ENCODE peak calls at places on chromosomes 6 and 20, in four cellular contexts. J, T, E and K are unnamed samples.

GRCh38 chr6:132333639-132334516 is 67.4 kb downstream of the MOXD1 start:
- DNase-seq in J (peak), T (peak), E (peak), K (peak)

GRCh38 chr6:11146117-11146826 is 34.7 kb upstream of the ERVFRD-1 start:
- DNase-seq in J (no peak), T (no peak), E (no peak), K (no peak)

GRCh38 chr20:31515072-31515774 is 981 bp downstream of the HM13 start:
- DNase-seq in J (no peak), T (no peak), E (no peak), K (no peak)

GRCh38 chr6:42375007-42375635 is 76.6 kb downstream of the TRERF1 start:
- DNase-seq in J (no peak), T (no peak), E (no peak), K (no peak)

GRCh38 chr6:108715832-108716231 is 132.4 kb upstream of the ARMC2 start:
- DNase-seq in J (no peak), T (no peak), E (no peak), K (no peak)

GRCh38 chr6:125267806-125268523 is 33.8 kb downstream of the HDDC2 start:
- DNase-seq in J (no peak), T (no peak), E (no peak), K (no peak)

GRCh38 chr6:111845441-111845871 is 27.8 kb downstream of the FYN start:
- DNase-seq in J (no peak), T (no peak), E (no peak), K (no peak)

GRCh38 chr6:2072450-2072849 is 173.0 kb downstream of the GMDS start:
- DNase-seq in J (peak), T (no peak), E (no peak), K (peak)

GRCh38 chr6:40550096-40550731 is 37.0 kb downstream of the LRFN2 start:
- DNase-seq in J (peak), T (peak), E (peak), K (peak)

GRCh38 chr6:155818698-155819097 is 363.1 kb upstream of the NOX3 start:
- DNase-seq in J (no peak), T (no peak), E (no peak), K (no peak)

GRCh38 chr6:225121-225721 is 67.1 kb upstream of the DUSP22 start:
- DNase-seq in J (no peak), T (no peak), E (no peak), K (no peak)

DNA sequence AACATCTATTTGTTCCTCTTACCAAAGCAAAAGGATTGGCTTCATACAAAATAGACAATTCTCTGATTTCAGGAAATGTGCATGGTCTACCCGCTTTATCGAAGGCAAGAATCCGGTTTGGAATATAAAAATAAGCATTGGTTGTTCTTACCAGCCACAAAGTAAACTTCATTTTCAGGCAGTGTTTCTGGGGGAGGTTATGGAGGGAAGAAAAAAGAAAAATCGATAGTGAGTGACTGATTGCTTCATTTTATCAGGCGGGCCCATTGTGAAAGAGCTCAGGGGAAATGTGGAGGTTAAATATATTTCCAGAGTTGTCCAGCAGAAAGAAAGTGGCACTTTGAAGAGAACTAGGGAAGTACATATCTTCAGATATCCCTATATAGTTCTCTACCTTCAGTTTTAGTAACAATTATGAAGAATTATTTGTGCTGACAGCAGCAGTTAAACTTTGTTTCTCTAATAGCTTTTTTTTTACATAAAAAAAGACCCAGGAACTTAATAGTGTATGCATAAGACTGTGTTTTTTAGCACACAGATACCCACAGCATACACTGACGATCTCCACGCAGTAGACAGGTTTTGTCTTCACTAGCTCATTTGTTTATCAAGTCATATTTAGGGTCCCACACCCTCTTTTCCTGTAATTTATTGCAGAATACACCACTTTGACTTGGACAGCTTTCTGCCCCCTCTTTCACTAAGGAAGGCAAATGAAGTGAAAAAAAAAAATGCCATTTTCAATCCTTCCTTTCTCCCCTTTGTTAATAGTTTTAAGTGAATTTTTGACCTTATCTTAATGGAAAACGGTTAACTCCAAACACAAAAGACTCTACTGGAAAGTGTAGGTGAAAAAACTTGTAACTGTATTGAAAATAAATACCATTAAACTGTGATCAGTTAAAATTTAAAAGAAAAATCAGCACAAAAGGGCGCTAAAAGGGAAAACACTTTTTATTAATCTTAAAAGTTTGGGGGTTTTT is 2.9 kb downstream of the POU3F2 start:
- DNase-seq in J (no peak), T (no peak), E (no peak), K (no peak)
- H3K4me3 ChIP-seq in J (peak), T (no peak), E (no peak), K (no peak)

DNA sequence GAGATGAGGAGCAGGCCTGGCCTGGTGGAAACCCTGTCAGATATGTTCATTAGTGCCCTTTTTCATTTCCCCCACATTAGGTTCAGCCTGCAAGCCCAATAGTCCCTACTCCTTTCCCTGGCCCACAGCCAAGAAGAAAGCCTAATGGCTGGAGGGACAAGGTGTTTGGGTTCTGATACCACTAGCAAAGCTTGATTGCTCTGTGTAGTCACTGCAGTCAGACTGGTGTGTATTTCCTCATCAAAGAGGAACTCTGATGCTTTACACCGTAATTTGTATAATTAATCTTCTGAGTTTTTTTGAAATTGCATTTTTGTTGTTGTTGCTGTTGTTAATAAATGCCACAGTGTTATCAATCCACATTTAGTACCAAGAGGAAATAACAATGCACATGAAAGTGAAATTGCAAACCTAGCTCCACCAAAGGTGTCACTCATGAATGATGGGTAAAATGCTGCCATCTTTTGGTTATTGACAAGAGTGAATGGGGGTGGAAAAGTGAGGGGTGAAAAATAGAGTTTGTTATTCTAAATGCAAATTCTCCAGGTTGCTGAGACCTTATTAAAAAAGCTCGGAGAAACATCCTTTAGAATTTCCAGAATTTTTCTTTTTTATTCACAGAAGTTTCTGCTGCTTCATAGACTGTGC is 320.2 kb upstream of the POU3F2 start:
- DNase-seq in J (no peak), T (no peak), E (no peak), K (no peak)
- TF ChIP-seq CTCF in J (no peak), T (no peak), E (no peak), K (no peak)

GRCh38 chr20:59253325-59253724 is 47.1 kb upstream of the EDN3 start:
- DNase-seq in J (no peak), T (no peak), E (no peak), K (no peak)
- H3K4me3 ChIP-seq in J (no peak), T (no peak), E (no peak), K (no peak)

GRCh38 chr6:77620290-77620882 is 32.5 kb upstream of the MEI4 start:
- DNase-seq in J (peak), T (no peak), E (peak), K (no peak)
- TF ChIP-seq CTCF in J (peak), T (no peak), E (no peak), K (peak)

GRCh38 chr20:57264908-57265648 is 1.4 kb downstream of the BMP7 start:
- DNase-seq in J (no peak), T (no peak), E (no peak), K (no peak)

GRCh38 chr20:57263127-57263609 is 3.3 kb downstream of the BMP7 start:
- DNase-seq in J (no peak), T (no peak), E (no peak), K (no peak)

GRCh38 chr20:57263767-57264150 is 2.7 kb downstream of the BMP7 start:
- DNase-seq in J (no peak), T (no peak), E (no peak), K (no peak)

GRCh38 chr20:57265649-57266250 is 691 bp downstream of the BMP7 start:
- DNase-seq in J (no peak), T (no peak), E (peak), K (no peak)

DNA sequence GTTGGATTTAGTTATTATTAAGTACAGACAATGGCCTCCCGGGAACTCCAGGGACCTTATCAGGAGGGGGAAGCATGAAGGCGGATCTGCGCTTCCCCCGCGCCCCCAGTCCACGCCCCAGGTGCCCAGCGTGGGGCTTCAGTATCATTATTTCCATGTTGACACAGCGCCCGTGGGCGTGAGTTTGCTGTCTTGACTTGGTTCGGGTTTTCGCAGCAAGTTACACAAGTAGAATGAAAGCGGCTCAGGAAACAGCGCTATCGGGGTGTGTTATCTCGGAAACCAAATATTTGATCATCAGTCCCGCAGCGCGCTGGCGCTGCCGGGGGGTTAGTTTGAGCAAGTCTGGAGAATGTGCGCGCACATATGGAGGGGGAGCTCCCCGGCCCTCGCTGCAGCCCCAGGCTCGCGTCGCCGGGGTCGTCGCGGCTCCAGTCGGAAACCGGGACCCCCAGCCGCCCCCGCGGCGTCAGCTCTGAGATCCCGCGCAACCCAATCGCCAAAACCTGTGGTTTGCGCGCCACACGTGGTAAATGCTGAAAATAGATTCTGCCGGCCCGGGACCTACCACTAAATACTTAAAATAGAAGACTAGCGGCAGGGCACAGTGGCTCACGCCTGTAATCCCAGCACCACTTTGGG is 2.2 kb downstream of the BMP7 start:
- DNase-seq in J (no peak), T (no peak), E (no peak), K (no peak)
- H3K4me3 ChIP-seq in J (no peak), T (no peak), E (peak), K (no peak)

DNA sequence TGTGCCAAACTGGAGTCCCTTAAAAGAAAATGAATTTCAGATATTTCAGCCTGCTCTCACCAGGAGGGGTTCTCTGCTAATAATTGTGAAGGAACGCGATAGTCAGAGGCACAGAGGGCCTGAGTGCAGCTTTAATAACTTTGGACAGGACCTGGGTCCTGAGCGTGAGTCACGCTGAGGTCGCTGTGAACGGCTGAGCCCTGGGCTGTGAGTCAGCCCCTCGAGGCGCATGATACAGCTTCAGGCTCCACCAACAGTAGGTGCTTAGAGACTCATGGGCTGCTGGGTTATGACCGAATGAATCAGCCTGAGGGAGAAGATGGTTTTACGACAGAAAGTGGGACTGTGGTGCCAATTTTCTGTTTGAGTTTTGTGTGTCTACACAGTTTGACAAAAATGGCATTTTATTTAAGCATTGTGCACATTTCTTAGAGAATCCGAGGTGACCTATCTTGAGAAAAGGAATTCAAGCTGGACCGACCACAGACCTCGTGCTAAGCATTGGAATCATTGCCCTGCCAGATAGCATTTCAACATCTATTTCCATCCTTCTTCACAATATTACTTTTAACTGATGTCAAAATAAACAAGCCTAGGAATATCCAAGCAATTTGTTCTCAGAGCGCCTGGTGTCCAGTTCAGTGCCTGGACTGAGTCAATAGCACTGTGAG is 183.0 kb downstream of the THBS2 start:
- DNase-seq in J (peak), T (peak), E (peak), K (peak)
- TF ChIP-seq CTCF in J (peak), T (peak), E (peak), K (peak)

GRCh38 chr6:114375803-114376202 is 33.0 kb upstream of the HS3ST5 start:
- DNase-seq in J (no peak), T (no peak), E (no peak), K (no peak)
- H3K4me3 ChIP-seq in J (no peak), T (no peak), E (no peak), K (no peak)

DNA sequence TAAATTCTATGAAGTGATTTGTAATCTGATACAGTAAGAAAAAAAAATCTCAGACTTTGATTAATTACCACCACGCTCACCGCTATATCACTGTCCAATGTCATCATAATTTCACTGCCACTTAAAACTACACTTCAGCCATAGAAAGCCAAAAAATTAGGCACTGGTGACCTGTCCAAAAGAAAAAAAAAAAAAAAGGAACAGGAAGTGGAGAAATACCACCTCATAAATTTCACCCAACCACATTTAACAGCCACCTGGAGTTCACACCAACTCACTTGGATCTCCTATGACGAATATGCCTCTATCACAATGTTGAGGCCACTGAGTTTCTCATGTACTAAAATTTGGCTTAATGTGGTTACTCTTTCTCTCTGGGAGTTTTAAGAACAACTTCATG is 237.5 kb upstream of the RSPO3 start:
- DNase-seq in J (no peak), T (no peak), E (no peak), K (no peak)
- TF ChIP-seq CTCF in J (no peak), T (no peak), E (no peak), K (no peak)

GRCh38 chr6:139030211-139030530 is 1.6 kb downstream of the ABRACL start:
- DNase-seq in J (no peak), T (no peak), E (no peak), K (no peak)

GRCh38 chr6:139028658-139029469 is at the start of gene ABRACL:
- DNase-seq in J (peak), T (peak), E (peak), K (peak)

GRCh38 chr6:139028242-139028657 is 295 bp upstream of the ABRACL start:
- DNase-seq in J (no peak), T (no peak), E (no peak), K (peak)

GRCh38 chr6:139029470-139030210 is 1.1 kb downstream of the ABRACL start:
- DNase-seq in J (peak), T (peak), E (peak), K (peak)

GRCh38 chr6:139027620-139028182 is 844 bp upstream of the ABRACL start:
- DNase-seq in J (no peak), T (peak), E (no peak), K (peak)
- H3K4me3 ChIP-seq in J (peak), T (peak), E (peak), K (peak)

DNA sequence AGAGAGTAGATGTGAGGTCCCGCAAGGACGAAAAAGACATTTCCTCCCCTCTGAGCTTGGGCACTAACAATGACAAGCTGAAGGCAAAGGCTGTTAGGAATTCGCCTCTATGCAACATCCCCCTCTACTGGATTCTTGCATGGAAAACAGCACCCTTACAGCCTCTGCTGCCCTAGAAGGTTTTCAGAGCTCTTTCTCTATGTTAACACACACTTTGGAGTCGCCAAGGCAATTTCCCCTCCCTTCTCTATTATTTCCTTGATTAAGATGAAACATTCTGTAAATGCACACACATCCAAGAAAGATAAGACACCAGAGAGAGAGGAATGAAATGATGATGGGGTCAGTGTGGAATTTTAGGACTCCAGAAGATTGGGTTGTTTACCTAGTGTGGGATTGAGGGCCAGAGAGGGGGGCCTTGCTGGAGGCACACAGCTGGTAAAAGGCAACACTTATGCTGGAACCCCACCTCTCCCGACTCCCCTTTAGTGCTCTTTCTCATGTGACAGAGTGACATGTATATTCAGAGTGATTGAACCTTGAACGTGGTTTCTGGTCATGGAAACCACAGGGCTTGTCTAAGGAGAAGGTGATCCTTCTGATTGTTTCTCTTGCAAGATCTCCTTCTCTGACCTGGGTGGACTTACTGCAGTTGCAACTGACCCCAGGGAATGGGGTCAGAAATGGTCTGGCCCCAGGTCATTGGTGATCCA is 300.7 kb downstream of the CLIC5 start:
- DNase-seq in J (peak), T (peak), E (peak), K (peak)
- TF ChIP-seq CTCF in J (peak), T (peak), E (peak), K (peak)